ENCODE peak calls at places on chromosomes 1 and 21, in nine cellular contexts. Y is SK-N-SH, Z is GM23248, C is GM23338, W is PC-3, E is HCT116, K is OCI-LY7, B is MM.1S, O is hepatocyte. N is an unnamed sample.

GRCh38 chr1:233518344-233518743 is 95.6 kb upstream of the KCNK1 start:
- DNase-seq in Y (peak; percentile 39), K (peak; percentile 17), E (peak; percentile 65), O (peak; percentile 44), W (peak; percentile 85), C (peak; percentile 91), Z (peak; percentile 47), B (peak; percentile 69), N (peak; percentile 59)

GRCh38 chr1:50454911-50455310 is 31.7 kb upstream of the DMRTA2 start:
- DNase-seq in K (no peak), Y (peak; percentile 26), C (no peak), O (no peak), Z (no peak), W (no peak), B (no peak), E (no peak), N (no peak)

GRCh38 chr1:206982216-206982615 is 12.0 kb upstream of the FCAMR start:
- DNase-seq in Z (peak; percentile 68), B (peak; percentile 70), Y (peak; percentile 58), O (peak; percentile 69), C (peak; percentile 77), W (peak; percentile 92), E (peak; percentile 27), K (peak; percentile 62), N (peak; percentile 73)

GRCh38 chr1:178038372-178038771 is 55.5 kb upstream of the RASAL2 start:
- DNase-seq in E (no peak), O (no peak), K (no peak), Y (no peak), C (no peak), B (peak; percentile 2), Z (no peak), W (no peak), N (no peak)

GRCh38 chr1:161089251-161089924 is at the start of gene NECTIN4:
- DNase-seq in W (peak; percentile 85), Z (no peak), O (peak; percentile 62), E (no peak), C (peak; percentile 69), K (no peak), Y (no peak), B (no peak), N (no peak)

GRCh38 chr1:157231844-157232550 is 93.8 kb upstream of the ETV3 start:
- DNase-seq in O (no peak), Z (no peak), Y (no peak), E (no peak), C (no peak), K (no peak), W (no peak), B (no peak), N (no peak)

GRCh38 chr21:30340714-30341573 is 3.5 kb upstream of the KRTAP27-1 start:
- DNase-seq in Z (peak; percentile 51), B (peak; percentile 47), Y (peak; percentile 22), W (peak; percentile 83), K (peak; percentile 30), O (peak; percentile 56), E (peak; percentile 3), C (peak; percentile 71), N (peak; percentile 52)

GRCh38 chr1:116904791-116905320 is 4.9 kb upstream of the PTGFRN start:
- DNase-seq in C (no peak), B (no peak), K (no peak), W (peak; percentile 39), E (no peak), Y (no peak), Z (peak; percentile 50), O (no peak), N (no peak)

GRCh38 chr21:45551316-45551715 is 9.1 kb upstream of the SLC19A1 start:
- DNase-seq in E (peak; percentile 63), Z (peak; percentile 83), B (no peak), W (peak; percentile 88), C (no peak), O (no peak), K (no peak), Y (no peak), N (no peak)

GRCh38 chr1:154342836-154343472 is 17.6 kb downstream of the ATP8B2 start:
- DNase-seq in C (no peak), O (no peak), B (peak; percentile 4), W (no peak), Y (no peak), K (no peak), E (no peak), Z (no peak), N (no peak)

GRCh38 chr1:27141266-27142003 is 13.5 kb downstream of the SLC9A1 start:
- DNase-seq in B (no peak), Y (no peak), Z (no peak), C (peak; percentile 71), W (peak; percentile 98), O (no peak), K (no peak), E (no peak), N (no peak)

GRCh38 chr1:201739054-201739453 is 89.9 kb upstream of the IPO9 start:
- DNase-seq in K (no peak), B (no peak), C (peak; percentile 57), E (no peak), Z (peak; percentile 46), O (no peak), W (no peak), Y (peak; percentile 47), N (no peak)

GRCh38 chr21:34692458-34693020 is 23.7 kb downstream of the CLIC6 start:
- DNase-seq in O (no peak), W (peak; percentile 15), C (no peak), Y (no peak), K (no peak), E (no peak), Z (no peak), B (no peak), N (no peak)

GRCh38 chr1:53539711-53540603 is 80.8 kb downstream of the DMRTB1 start:
- DNase-seq in O (no peak), E (no peak), C (no peak), K (no peak), Y (no peak), B (no peak), W (no peak), Z (no peak), N (peak; percentile 31)

GRCh38 chr21:16580661-16581060 is 850.9 kb downstream of the USP25 start:
- DNase-seq in E (no peak), B (no peak), K (no peak), W (no peak), C (no peak), Z (no peak), O (no peak), Y (no peak), N (no peak)

GRCh38 chr21:28822882-28823335 is 169.8 kb downstream of the LTN1 start:
- DNase-seq in K (no peak), B (no peak), Z (peak; percentile 64), O (peak; percentile 49), C (no peak), Y (peak; percentile 33), E (no peak), W (peak; percentile 53), N (no peak)

GRCh38 chr1:99917214-99917613 is 52.6 kb upstream of the SLC35A3 start:
- DNase-seq in B (no peak), O (no peak), Z (no peak), E (no peak), C (no peak), Y (no peak), K (no peak), W (no peak), N (no peak)

GRCh38 chr1:45584351-45585109 is 689 bp downstream of the NASP start:
- DNase-seq in W (peak; percentile 90), O (peak; percentile 96), B (peak; percentile 90), K (peak; percentile 92), Y (peak; percentile 95), Z (peak; percentile 96), E (peak; percentile 72), C (peak; percentile 97), N (peak; percentile 98)

GRCh38 chr1:151347523-151348246 is 633 bp upstream of the RFX5 start:
- DNase-seq in E (no peak), K (peak; percentile 21), W (no peak), O (no peak), Y (no peak), B (no peak), C (no peak), Z (no peak), N (no peak)

GRCh38 chr1:98792123-98792522 is 130.6 kb downstream of the SNX7 start:
- DNase-seq in W (peak; percentile 51), Y (peak; percentile 24), O (peak; percentile 16), K (no peak), Z (peak; percentile 26), C (peak; percentile 32), B (no peak), E (no peak), N (no peak)

GRCh38 chr21:43778469-43779335 is 2.6 kb upstream of the CSTB start:
- DNase-seq in E (no peak), W (peak; percentile 97), B (no peak), Y (no peak), K (no peak), O (no peak), C (peak; percentile 45), Z (no peak), N (no peak)
- H3K4me1 ChIP-seq in E (peaks cover 39% of the 10 kb centered on the region), W (peaks cover 81% of the 10 kb centered on the region), B (peaks cover 65% of the 10 kb centered on the region), Y (peaks cover 6% of the 10 kb centered on the region), K (peaks cover 38% of the 10 kb centered on the region), O (peaks cover 8% of the 10 kb centered on the region), C (peaks cover 5% of the 10 kb centered on the region), Z (no peaks in the 10 kb centered on the region), N (peaks cover 8% of the 10 kb centered on the region)

DNA sequence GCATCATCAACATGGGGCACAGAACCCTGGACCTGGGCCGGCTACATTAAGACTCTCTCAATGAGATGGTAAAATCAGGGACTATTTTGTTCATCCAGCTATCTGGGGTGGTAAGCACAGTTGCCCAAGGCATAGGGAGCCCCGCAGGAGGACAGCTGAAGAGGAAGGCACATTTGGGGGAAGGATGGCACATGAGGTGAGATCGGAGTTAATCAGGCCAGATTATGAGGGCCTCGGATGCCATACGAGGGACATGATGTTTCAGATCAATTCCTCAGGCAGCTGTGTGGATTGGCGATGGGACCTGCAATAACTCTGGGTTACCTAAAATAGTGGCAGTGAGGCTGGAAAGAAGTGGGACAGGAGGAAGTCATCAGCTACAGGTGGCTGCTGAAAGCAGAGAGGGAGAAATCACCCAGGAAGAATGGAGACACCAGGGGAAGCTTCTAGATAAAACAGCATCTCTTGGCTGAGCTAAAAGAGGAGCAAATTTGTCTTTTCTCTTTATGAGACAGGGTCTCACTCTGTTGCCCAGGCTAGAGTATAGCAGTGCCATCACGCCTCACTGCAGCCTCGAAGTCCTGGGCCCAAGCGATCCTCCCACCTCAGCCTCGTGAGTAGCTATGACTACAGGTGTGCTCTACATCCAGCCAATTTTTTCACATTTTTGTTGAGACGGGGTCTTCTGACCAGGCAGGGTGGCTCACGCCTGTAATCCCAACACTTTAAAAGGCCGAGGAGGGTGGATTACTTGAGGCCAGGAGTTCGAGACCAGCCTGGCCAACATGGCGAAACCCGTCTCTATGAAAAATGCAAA is 21.1 kb downstream of the TOMM20 start:
- DNase-seq in K (no peak), O (no peak), C (no peak), Z (no peak), E (no peak), B (no peak), W (no peak), Y (no peak), N (no peak)
- TF ChIP-seq EZH2phosphoT487 in K (no peak), O (no peak), C (no peak), Z (no peak), E (no peak), B (no peak), W (no peak), Y (no peak), N (no peak)

GRCh38 chr1:43074709-43075108 is 97.4 kb downstream of the EBNA1BP2 start:
- DNase-seq in Z (no peak), K (no peak), Y (no peak), W (no peak), C (no peak), E (no peak), O (no peak), B (no peak), N (peak; percentile 1)
- H2AFZ ChIP-seq in Z (no peak overlapping the region), K (no peak overlapping the region), Y (no peak overlapping the region), W (no peak overlapping the region), C (peak overlapping the region; percentile 5), E (peak overlapping the region; percentile 67), O (no peak overlapping the region), B (no peak overlapping the region), N (no peak overlapping the region)

GRCh38 chr1:239815074-239815473 is 276.6 kb upstream of the FMN2 start:
- DNase-seq in W (peak; percentile 22), O (no peak), Z (no peak), C (no peak), B (no peak), Y (no peak), E (no peak), K (no peak), N (no peak)
- H3K4me1 ChIP-seq in W (peaks cover 46% of the 10 kb centered on the region), O (peaks cover 9% of the 10 kb centered on the region), Z (no peaks in the 10 kb centered on the region), C (peaks cover 46% of the 10 kb centered on the region), B (peaks cover 3% of the 10 kb centered on the region), Y (peaks cover 29% of the 10 kb centered on the region), E (no peaks in the 10 kb centered on the region), K (no peaks in the 10 kb centered on the region), N (peaks cover 17% of the 10 kb centered on the region)

N was measured in neural progenitor cell.